ENCODE peak calls at places on chromosomes 4 and X, in six cellular contexts. Q is NT2/D1, J is Karpas-422, I is HCT116, M is mesenchymal stem cell, A is astrocyte. N is an unnamed sample.

GRCh38 chrX:110992611-110993010 is 103.4 kb upstream of the PAK3 start:
- DNase-seq in Q (peak; percentile 55), J (peak; percentile 73), I (no peak), M (peak; percentile 8), A (no peak), N (peak; percentile 19)

GRCh38 chr4:185775792-185776555 is 36.0 kb downstream of the SORBS2 start:
- DNase-seq in Q (no peak), J (no peak), I (no peak), M (peak; percentile 63), A (no peak), N (peak; percentile 35)

GRCh38 chr4:8722556-8722955 is 130.0 kb downstream of the CPZ start:
- DNase-seq in Q (no peak), J (no peak), I (no peak), M (no peak), A (no peak), N (no peak)

GRCh38 chr4:26058537-26058936 is 144.5 kb downstream of the SMIM20 start:
- DNase-seq in Q (no peak), J (no peak), I (no peak), M (no peak), A (no peak), N (peak; percentile 37)

GRCh38 chr4:109435635-109436034 is 2.0 kb downstream of the SEC24B start:
- DNase-seq in Q (no peak), J (no peak), I (no peak), M (peak; percentile 14), A (no peak), N (peak; percentile 5)

GRCh38 chr4:11722218-11722617 is 293.5 kb upstream of the HS3ST1 start:
- DNase-seq in Q (no peak), J (no peak), I (no peak), M (no peak), A (no peak), N (no peak)

GRCh38 chr4:182447938-182448280 is 204.7 kb downstream of the TENM3 start:
- DNase-seq in Q (no peak), J (no peak), I (no peak), M (no peak), A (no peak), N (peak; percentile 21)

GRCh38 chr4:4969298-4969697 is 50.0 kb downstream of the CYTL1 start:
- DNase-seq in Q (no peak), J (no peak), I (peak; percentile 22), M (peak; percentile 8), A (no peak), N (peak; percentile 6)

GRCh38 chr4:140641105-140641555 is 72.4 kb upstream of the UCP1 start:
- DNase-seq in Q (no peak), J (peak; percentile 25), I (no peak), M (no peak), A (no peak), N (no peak)

GRCh38 chr4:119139316-119139715 is 3.7 kb downstream of the MYOZ2 start:
- DNase-seq in Q (no peak), J (no peak), I (no peak), M (no peak), A (peak; percentile 6), N (peak; percentile 18)
- H3K9ac ChIP-seq in Q (no peak overlapping the region), J (no peak overlapping the region), I (no peak overlapping the region), M (peak overlapping the region; percentile 61), A (no peak overlapping the region), N (no peak overlapping the region)

DNA sequence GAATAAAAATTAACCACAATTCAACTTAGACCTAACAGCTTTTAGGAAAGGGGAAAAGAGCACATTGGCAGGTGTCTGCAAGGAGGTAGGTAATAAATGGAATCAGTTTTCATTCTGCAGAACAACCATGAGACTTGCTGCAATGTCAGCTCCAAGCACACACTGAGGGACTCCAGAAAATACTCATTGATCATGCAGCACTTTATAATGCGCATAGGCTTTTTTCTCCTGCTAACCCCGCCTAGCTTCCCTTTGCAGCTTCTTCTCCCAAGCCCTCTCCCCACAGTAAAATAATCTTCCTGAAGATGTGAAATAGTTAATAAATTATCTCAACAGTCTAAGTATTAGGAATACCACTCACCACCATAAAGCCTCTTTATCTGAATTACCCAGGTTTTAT is 36.9 kb downstream of the ANKRD17 start:
- DNase-seq in Q (no peak), J (no peak), I (no peak), M (peak; percentile 15), A (no peak), N (no peak)
- H3K9ac ChIP-seq in Q (no peak overlapping the region), J (no peak overlapping the region), I (no peak overlapping the region), M (peak overlapping the region; percentile 98), A (peak overlapping the region; percentile 89), N (no peak overlapping the region)

DNA sequence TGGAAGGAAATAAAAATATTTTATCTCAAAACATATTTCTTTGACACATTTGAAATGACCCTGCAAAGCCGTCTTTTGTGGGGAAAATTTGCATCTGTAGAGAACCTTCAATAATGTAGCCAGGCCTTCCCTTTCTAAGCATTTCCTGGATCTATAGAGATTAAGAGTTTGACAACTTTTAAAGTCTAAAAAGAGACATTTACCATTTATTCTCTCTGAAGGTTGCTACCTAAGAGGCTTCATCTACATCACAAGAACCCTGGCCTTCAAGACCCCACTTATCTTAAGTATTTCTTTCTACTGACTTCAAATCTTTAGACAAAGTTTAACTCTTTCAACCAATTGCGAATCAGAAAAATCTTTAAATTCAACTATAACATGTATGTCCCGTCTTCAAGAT is 1639.8 kb downstream of the RPA4 start:
- DNase-seq in Q (no peak), J (no peak), I (no peak), M (no peak), A (no peak), N (no peak)
- H3K9ac ChIP-seq in Q (no peak overlapping the region), J (no peak overlapping the region), I (no peak overlapping the region), M (no peak overlapping the region), A (no peak overlapping the region), N (no peak overlapping the region)

GRCh38 chrX:11346283-11346682 is 53.1 kb downstream of the AMELX start:
- DNase-seq in Q (peak; percentile 6), J (no peak), I (no peak), M (no peak), A (no peak), N (no peak)

GRCh38 chrX:11337292-11338009 is 44.2 kb downstream of the AMELX start:
- DNase-seq in Q (no peak), J (no peak), I (no peak), M (no peak), A (no peak), N (no peak)

GRCh38 chrX:11336201-11336600 is 43.0 kb downstream of the AMELX start:
- DNase-seq in Q (no peak), J (no peak), I (no peak), M (no peak), A (no peak), N (no peak)

DNA sequence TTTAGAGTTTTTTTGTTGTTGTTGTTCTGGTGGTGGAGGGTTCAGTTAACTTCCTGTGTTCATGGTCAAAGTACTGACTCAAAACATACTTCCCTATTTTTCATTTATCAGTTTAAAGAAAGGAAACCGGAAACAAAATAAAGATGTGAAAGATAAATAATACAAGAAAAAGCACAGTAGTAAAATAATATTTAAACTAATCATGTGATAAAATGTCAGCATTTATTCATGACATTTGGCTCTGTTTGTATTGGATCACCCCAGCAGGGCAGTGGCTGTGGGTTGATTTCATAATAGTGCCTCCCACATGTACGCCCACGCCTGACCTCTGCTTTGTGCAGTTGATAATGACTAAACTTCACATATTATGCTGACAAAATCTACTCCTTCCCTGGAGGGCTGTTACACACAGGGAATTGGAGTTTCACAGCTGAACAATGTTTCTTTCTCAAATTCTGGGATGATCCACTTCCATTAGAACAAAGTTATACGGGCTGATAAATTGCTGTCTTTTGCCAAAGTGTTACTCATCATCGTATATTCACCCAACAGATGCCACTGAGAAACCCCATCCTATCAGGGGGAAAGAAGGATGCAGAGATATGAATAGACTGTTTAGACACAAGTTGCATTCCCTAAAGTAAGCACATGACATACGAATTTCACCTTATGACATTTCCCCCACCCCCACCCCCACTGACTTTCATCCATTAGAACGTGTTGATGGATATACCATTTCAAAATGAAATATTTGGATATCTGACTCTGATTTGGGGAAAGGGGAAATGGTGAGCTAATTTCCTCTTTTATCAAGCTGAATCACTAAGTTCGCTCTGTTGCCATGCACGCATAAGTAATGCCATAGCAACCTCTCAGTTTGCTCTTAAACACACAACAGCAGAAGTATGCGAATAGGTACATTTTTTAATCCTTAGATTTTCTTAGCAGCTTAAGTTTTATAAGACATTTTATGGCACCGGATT is 48.4 kb downstream of the AMELX start:
- DNase-seq in Q (no peak), J (no peak), I (no peak), M (peak; percentile 86), A (peak; percentile 79), N (peak; percentile 83)
- H3K9ac ChIP-seq in Q (no peak overlapping the region), J (no peak overlapping the region), I (no peak overlapping the region), M (peak overlapping the region; percentile 93), A (peak overlapping the region; percentile 74), N (no peak overlapping the region)

N was measured in fibroblast of lung.